ENCODE peak calls at places on chromosomes 13 and 19, in five cellular contexts. C is NCI-H345; D is H54; A is stimulated activated CD4-positive, alpha-beta T cell treated with anti-CD3 and anti-CD28 coated beads, Interleukin-1b, Interleukin-23, amount 100 ng/mL, for 24 hours; Z is NB4. Y is an unnamed sample.

GRCh38 chr19:40576181-40576584 is 490 bp upstream of the SHKBP1 start:
- DNase-seq in Z (peak), A (no peak), C (peak), D (no peak), Y (no peak)

GRCh38 chr13:32384702-32385101 is 43.2 kb downstream of the N4BP2L1 start:
- DNase-seq in A (no peak), D (no peak), C (no peak), Z (peak), Y (no peak)

GRCh38 chr19:46787331-46788100 is 878 bp downstream of the SLC1A5 start:
- DNase-seq in Z (peak), C (no peak), A (no peak), D (no peak), Y (peak)

GRCh38 chr19:17889609-17890214 is 18.0 kb downstream of the SLC5A5 start:
- DNase-seq in C (no peak), Z (peak), A (no peak), D (peak), Y (no peak)

GRCh38 chr13:27621366-27622101 is at the start of gene POLR1D:
- DNase-seq in Z (peak), C (peak), A (peak), D (peak), Y (peak)

GRCh38 chr19:1360818-1361461 is 22.8 kb upstream of the NDUFS7 start:
- DNase-seq in Z (peak), C (no peak), D (peak), A (no peak), Y (no peak)

GRCh38 chr19:48400018-48400742 is 6.7 kb downstream of the GRIN2D start:
- DNase-seq in Z (peak), A (no peak), D (peak), C (peak), Y (peak)

GRCh38 chr19:9808855-9809646 is 9.8 kb downstream of the FBXL12 start:
- DNase-seq in D (no peak), C (no peak), A (no peak), Z (no peak), Y (no peak)

GRCh38 chr19:703329-703650 is 5.4 kb upstream of the PALM start:
- DNase-seq in Z (no peak), C (no peak), D (no peak), A (no peak), Y (no peak)

GRCh38 chr19:3813473-3814392 is 27.6 kb upstream of the MATK start:
- DNase-seq in D (no peak), Z (no peak), A (no peak), C (no peak), Y (no peak)

GRCh38 chr19:41548954-41549688 is 26.8 kb upstream of the CEACAM21 start:
- DNase-seq in Z (peak), C (no peak), D (no peak), A (peak), Y (no peak)

GRCh38 chr19:58497634-58498170 is 14.1 kb downstream of the SLC27A5 start:
- DNase-seq in Z (no peak), C (no peak), D (no peak), A (no peak), Y (no peak)

GRCh38 chr13:87674143-87674772 is 3.1 kb downstream of the SLITRK5 start:
- DNase-seq in A (no peak), C (no peak), Z (no peak), D (no peak), Y (no peak)

GRCh38 chr13:92682832-92683517 is 543.6 kb upstream of the GPC6 start:
- DNase-seq in C (no peak), A (no peak), Z (no peak), D (no peak), Y (no peak)

GRCh38 chr19:12255372-12255771 is 39.3 kb downstream of the ZNF44 start:
- DNase-seq in Z (no peak), A (no peak), C (no peak), D (no peak), Y (no peak)

GRCh38 chr19:54345938-54346386 is 7.0 kb upstream of the LILRA4 start:
- DNase-seq in A (no peak), C (no peak), Z (peak), D (no peak), Y (no peak)

GRCh38 chr13:85665286-85665685 is 133.9 kb downstream of the SLITRK6 start:
- DNase-seq in D (no peak), C (no peak), A (no peak), Z (peak), Y (no peak)

GRCh38 chr19:1953441-1954094 is 12.6 kb downstream of the CSNK1G2 start:
- DNase-seq in D (no peak), Z (no peak), A (no peak), C (no peak), Y (no peak)

GRCh38 chr13:52156724-52157251 is 2.6 kb downstream of the NEK3 start:
- DNase-seq in C (no peak), A (no peak), Z (no peak), D (no peak), Y (no peak)

GRCh38 chr19:827710-828321 is at the start of gene AZU1:
- DNase-seq in D (no peak), Z (peak), A (no peak), C (no peak), Y (no peak)

GRCh38 chr13:23963947-23964346 is 66.6 kb upstream of the C1QTNF9B start:
- DNase-seq in C (no peak), Z (no peak), D (no peak), A (no peak), Y (no peak)

GRCh38 chr19:344625-345319 is at the start of gene MIER2:
- DNase-seq in C (peak), A (peak), D (peak), Z (peak), Y (peak)

GRCh38 chr19:42198676-42199439 is 18.6 kb downstream of the DEDD2 start:
- DNase-seq in D (no peak), C (no peak), Z (peak), A (no peak), Y (no peak)

GRCh38 chr13:49855930-49856329 is 63.4 kb upstream of the KPNA3 start:
- DNase-seq in Z (no peak), C (no peak), D (no peak), A (no peak), Y (no peak)

GRCh38 chr19:49459388-49459787 is 6.4 kb downstream of the ALDH16A1 start:
- DNase-seq in A (no peak), Z (no peak), D (no peak), C (no peak), Y (no peak)

Y was measured in NCI-H2029.